ENCODE peak calls at places on chromosome 9, in eight cellular contexts. I, D, P, Z, J, U, F and V are unnamed samples.

GRCh38 chr9:134661299-134661698 is 19.7 kb downstream of the COL5A1 start:
- DNase-seq in I (no peak), U (no peak), D (no peak), Z (no peak), F (no peak), J (no peak), P (peak), V (peak)

GRCh38 chr9:104856413-104856941 is 71.5 kb downstream of the ABCA1 start:
- DNase-seq in Z (no peak), U (no peak), P (no peak), J (no peak), D (no peak), F (no peak), I (no peak), V (no peak)

GRCh38 chr9:33676746-33677505 is 118.4 kb upstream of the PRSS3 start:
- DNase-seq in U (peak), J (peak), F (no peak), P (peak), Z (peak), D (peak), I (peak), V (no peak)

GRCh38 chr9:87648606-87649005 is 77.3 kb upstream of the CTSL start:
- DNase-seq in J (no peak), D (no peak), Z (no peak), I (no peak), U (no peak), F (no peak), P (no peak), V (no peak)

GRCh38 chr9:76216161-76216649 is 178.0 kb downstream of the RFK start:
- DNase-seq in P (peak), F (no peak), J (peak), D (no peak), U (no peak), I (peak), Z (no peak), V (peak)

GRCh38 chr9:92561374-92562329 is 25.9 kb upstream of the ECM2 start:
- DNase-seq in I (peak), Z (no peak), P (peak), D (no peak), F (no peak), J (peak), U (no peak), V (peak)

GRCh38 chr9:135501261-135502167 is 1.0 kb downstream of the MRPS2 start:
- DNase-seq in U (no peak), I (no peak), J (no peak), D (no peak), Z (no peak), F (peak), P (peak), V (no peak)

GRCh38 chr9:107425110-107426025 is 64.2 kb downstream of the KLF4 start:
- DNase-seq in I (peak), U (peak), P (peak), D (peak), J (peak), F (peak), Z (peak), V (peak)

GRCh38 chr9:130058154-130058553 is 4.4 kb downstream of the GPR107 start:
- DNase-seq in F (no peak), U (no peak), I (peak), D (no peak), J (no peak), P (no peak), Z (no peak), V (peak)

GRCh38 chr9:248278-248961 is 33.8 kb downstream of the DOCK8 start:
- DNase-seq in F (no peak), J (no peak), P (no peak), U (no peak), D (no peak), Z (no peak), I (no peak), V (no peak)

GRCh38 chr9:77022783-77023440 is 3.5 kb downstream of the FOXB2 start:
- DNase-seq in F (no peak), U (no peak), D (no peak), P (no peak), J (no peak), I (no peak), Z (no peak), V (no peak)

GRCh38 chr9:26296910-26297309 is 595.7 kb downstream of the CAAP1 start:
- DNase-seq in I (peak), J (peak), P (peak), U (no peak), Z (no peak), D (no peak), F (no peak), V (peak)

GRCh38 chr9:93035821-93036351 is 22.6 kb upstream of the SUSD3 start:
- DNase-seq in U (no peak), Z (no peak), D (no peak), J (no peak), I (no peak), F (no peak), P (no peak), V (no peak)

GRCh38 chr9:134189475-134190231 is 25.3 kb upstream of the RNU6ATAC start:
- DNase-seq in I (no peak), Z (no peak), J (peak), P (peak), U (peak), D (no peak), F (no peak), V (no peak)

GRCh38 chr9:89528540-89528939 is 30.6 kb upstream of the SEMA4D start:
- DNase-seq in D (no peak), F (no peak), Z (no peak), U (no peak), I (no peak), J (no peak), P (no peak), V (no peak)

GRCh38 chr9:19397845-19398244 is 11.0 kb upstream of the ACER2 start:
- DNase-seq in I (no peak), U (no peak), J (no peak), P (no peak), Z (no peak), D (no peak), F (no peak), V (no peak)

GRCh38 chr9:93028448-93029006 is 30.0 kb upstream of the SUSD3 start:
- DNase-seq in U (peak), P (no peak), I (peak), J (no peak), D (peak), Z (no peak), F (peak), V (no peak)

GRCh38 chr9:37531699-37532098 is 44.5 kb downstream of the FBXO10 start:
- DNase-seq in U (no peak), P (no peak), J (no peak), D (peak), I (no peak), Z (no peak), F (no peak), V (no peak)

GRCh38 chr9:92500725-92501124 is 18.4 kb upstream of the ASPN start:
- DNase-seq in F (no peak), I (no peak), Z (no peak), D (no peak), U (no peak), P (no peak), J (no peak), V (no peak)

GRCh38 chr9:133740891-133741290 is 2.7 kb upstream of the SARDH start:
- DNase-seq in P (no peak), I (no peak), U (no peak), J (no peak), Z (no peak), F (no peak), D (no peak), V (no peak)

GRCh38 chr9:130262061-130262745 is 3.4 kb upstream of the HMCN2 start:
- DNase-seq in J (no peak), U (no peak), P (no peak), I (no peak), Z (no peak), F (no peak), D (no peak), V (peak)

GRCh38 chr9:89428222-89428761 is 69.6 kb downstream of the SEMA4D start:
- DNase-seq in I (no peak), F (no peak), U (no peak), D (no peak), J (no peak), Z (no peak), P (no peak), V (no peak)

GRCh38 chr9:87771251-87772006 is 45.5 kb downstream of the CTSL start:
- DNase-seq in F (no peak), U (peak), Z (peak), J (no peak), P (no peak), D (no peak), I (no peak), V (no peak)

GRCh38 chr9:109253637-109254284 is 67.1 kb downstream of the EPB41L4B start:
- DNase-seq in P (peak), F (no peak), D (no peak), I (peak), U (no peak), Z (no peak), J (peak), V (peak)

GRCh38 chr9:114590328-114590727 is 2.8 kb downstream of the ATP6V1G1 start:
- DNase-seq in I (no peak), D (no peak), Z (no peak), U (no peak), J (no peak), F (no peak), P (no peak), V (no peak)
- H3K4me3 ChIP-seq in I (no peak), D (no peak), Z (no peak), U (no peak), J (no peak), F (no peak), P (no peak), V (no peak)

GRCh38 chr9:95055337-95055850 is 262.1 kb downstream of the FANCC start:
- DNase-seq in J (no peak), D (no peak), I (no peak), Z (no peak), U (no peak), F (no peak), P (peak), V (peak)
- H3K4me3 ChIP-seq in J (peak), D (peak), I (no peak), Z (peak), U (peak), F (no peak), P (peak), V (peak)

GRCh38 chr9:5450360-5451051 is at the start of gene CD274:
- DNase-seq in P (peak), D (peak), F (peak), U (peak), Z (peak), I (peak), J (peak), V (peak)

GRCh38 chr9:5455181-5455580 is 4.8 kb downstream of the CD274 start:
- DNase-seq in J (peak), F (no peak), I (peak), U (no peak), P (peak), Z (no peak), D (no peak), V (peak)

GRCh38 chr9:5453673-5454072 is 3.3 kb downstream of the CD274 start:
- DNase-seq in P (peak), D (no peak), Z (no peak), J (no peak), U (no peak), F (no peak), I (no peak), V (no peak)

GRCh38 chr9:5452286-5452609 is 1.9 kb downstream of the CD274 start:
- DNase-seq in F (no peak), I (no peak), Z (no peak), D (no peak), J (no peak), U (no peak), P (no peak), V (no peak)

DNA sequence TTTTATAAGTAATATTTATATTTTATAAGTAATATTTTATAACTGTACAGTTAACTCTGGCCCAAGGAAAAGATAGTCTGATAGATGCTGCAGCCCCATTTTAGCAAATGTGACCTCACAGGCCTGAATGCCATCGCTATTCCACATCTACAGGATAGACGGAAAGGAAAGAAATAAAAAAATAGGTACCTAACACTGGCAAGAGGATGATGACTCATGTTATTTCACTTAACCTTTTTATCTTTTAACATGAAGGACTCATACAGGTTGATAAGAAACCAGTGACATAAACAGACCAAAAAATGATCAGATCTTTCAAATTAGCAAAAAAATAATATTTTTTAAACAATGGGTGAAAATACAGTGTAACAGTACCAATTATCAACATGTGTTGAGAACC is 2.7 kb downstream of the CD274 start:
- DNase-seq in I (no peak), Z (no peak), U (no peak), F (no peak), P (no peak), D (no peak), J (peak), V (no peak)
- H3K4me3 ChIP-seq in I (no peak), Z (no peak), U (no peak), F (no peak), P (no peak), D (no peak), J (no peak), V (no peak)

DNA sequence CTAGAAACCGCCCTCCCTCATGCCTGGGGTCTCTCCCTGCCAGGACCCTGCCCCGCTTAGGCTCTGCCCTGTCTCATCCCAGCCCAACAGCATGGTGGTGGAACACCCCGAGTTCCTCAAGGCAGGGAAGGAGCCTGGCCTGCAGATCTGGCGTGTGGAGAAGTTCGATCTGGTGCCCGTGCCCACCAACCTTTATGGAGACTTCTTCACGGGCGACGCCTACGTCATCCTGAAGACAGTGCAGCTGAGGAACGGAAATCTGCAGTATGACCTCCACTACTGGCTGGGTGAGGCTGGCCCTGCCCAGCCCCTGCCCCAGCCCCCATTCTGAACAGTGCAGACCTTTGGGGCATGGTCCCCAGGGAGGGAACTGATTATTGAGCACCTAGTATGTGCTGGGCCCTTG is 33.9 kb downstream of the GSN start:
- DNase-seq in Z (no peak), P (no peak), I (no peak), U (peak), J (no peak), F (no peak), D (no peak), V (no peak)
- H3K4me3 ChIP-seq in Z (peak), P (peak), I (no peak), U (peak), J (no peak), F (no peak), D (peak), V (no peak)

GRCh38 chr9:137115394-137116026 is 977 bp upstream of the DPP7 start:
- DNase-seq in F (no peak), J (no peak), I (no peak), U (no peak), D (no peak), Z (no peak), P (no peak), V (no peak)
- H3K4me3 ChIP-seq in F (no peak), J (no peak), I (no peak), U (no peak), D (peak), Z (no peak), P (no peak), V (no peak)

DNA sequence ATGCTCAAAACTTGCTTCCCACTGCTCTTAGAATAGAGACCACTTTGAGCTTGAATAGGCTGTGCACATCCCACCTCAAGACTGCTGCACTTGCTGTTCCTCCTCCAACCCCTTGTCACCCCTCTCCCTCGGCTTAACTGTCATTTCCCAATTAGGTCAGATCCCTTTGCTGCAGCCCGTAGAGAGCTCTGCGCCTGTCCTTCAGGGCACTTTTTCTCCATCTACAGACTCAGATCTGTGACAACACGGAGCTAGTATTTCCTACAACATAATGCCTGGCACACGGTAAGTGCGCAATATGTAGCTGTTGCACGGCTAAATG is 486 bp upstream of the HABP4 start:
- DNase-seq in Z (no peak), I (no peak), D (no peak), U (no peak), F (no peak), P (no peak), J (peak), V (no peak)
- H3K4me3 ChIP-seq in Z (peak), I (peak), D (peak), U (peak), F (peak), P (peak), J (peak), V (peak)

DNA sequence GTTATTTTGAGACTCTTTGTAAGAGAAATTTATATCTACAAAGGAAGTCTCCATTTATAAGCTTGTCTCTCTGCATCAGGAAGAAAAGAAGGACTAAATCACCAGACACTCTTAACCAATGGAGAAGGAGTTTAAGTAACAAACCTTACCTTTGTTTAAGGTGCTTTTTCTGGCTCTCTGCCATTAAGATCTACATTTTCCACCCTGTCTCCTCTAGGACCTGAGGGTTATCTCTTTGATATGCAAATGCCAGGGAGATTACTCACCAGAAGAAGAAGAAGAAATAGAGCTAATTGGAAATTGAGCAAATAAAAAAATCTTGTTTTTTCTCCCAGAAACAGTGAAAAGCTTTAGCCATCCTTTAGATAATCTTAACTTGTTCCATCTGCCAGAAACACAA is 60.9 kb downstream of the CDKN2A start:
- DNase-seq in P (no peak), F (no peak), I (no peak), Z (no peak), D (no peak), J (no peak), U (no peak), V (no peak)
- H3K4me3 ChIP-seq in P (no peak), F (no peak), I (no peak), Z (no peak), D (no peak), J (no peak), U (no peak), V (no peak)

GRCh38 chr9:35095175-35095574 is 1.2 kb downstream of the PIGO start:
- DNase-seq in U (peak), D (no peak), F (no peak), P (no peak), J (no peak), I (no peak), Z (no peak), V (no peak)
- H3K4me3 ChIP-seq in U (no peak), D (no peak), F (no peak), P (no peak), J (peak), I (no peak), Z (peak), V (no peak)

GRCh38 chr9:131826053-131826452 is 86.2 kb upstream of the RAPGEF1 start:
- DNase-seq in P (no peak), U (no peak), I (no peak), Z (no peak), D (no peak), F (no peak), J (no peak), V (no peak)

GRCh38 chr9:131824953-131825495 is 85.1 kb upstream of the RAPGEF1 start:
- DNase-seq in U (no peak), F (no peak), P (no peak), J (no peak), D (no peak), I (no peak), Z (no peak), V (no peak)

GRCh38 chr9:131824175-131824594 is 84.3 kb upstream of the RAPGEF1 start:
- DNase-seq in I (no peak), D (no peak), Z (no peak), U (no peak), P (no peak), F (no peak), J (no peak), V (no peak)

GRCh38 chr9:131827821-131828369 is 88.0 kb upstream of the RAPGEF1 start:
- DNase-seq in Z (no peak), P (no peak), J (no peak), F (no peak), U (no peak), I (no peak), D (no peak), V (no peak)

GRCh38 chr9:131826966-131827525 is 87.2 kb upstream of the RAPGEF1 start:
- DNase-seq in P (no peak), Z (no peak), U (no peak), F (no peak), J (no peak), I (no peak), D (no peak), V (no peak)
- H3K4me3 ChIP-seq in P (no peak), Z (no peak), U (no peak), F (no peak), J (no peak), I (no peak), D (no peak), V (no peak)

GRCh38 chr9:113186241-113186755 is 34.8 kb downstream of the FKBP15 start:
- DNase-seq in U (no peak), Z (no peak), I (no peak), P (no peak), D (no peak), J (no peak), F (no peak), V (no peak)

GRCh38 chr9:113184089-113184488 is 33.3 kb downstream of the SLC31A2 start:
- DNase-seq in D (no peak), J (no peak), U (no peak), F (no peak), I (no peak), P (no peak), Z (no peak), V (no peak)

GRCh38 chr9:113185271-113185670 is 34.5 kb downstream of the SLC31A2 start:
- DNase-seq in Z (no peak), U (no peak), J (peak), D (no peak), P (no peak), I (peak), F (no peak), V (no peak)

GRCh38 chr9:113184509-113184908 is 33.7 kb downstream of the SLC31A2 start:
- DNase-seq in D (no peak), Z (no peak), F (no peak), U (no peak), J (no peak), I (no peak), P (no peak), V (peak)

DNA sequence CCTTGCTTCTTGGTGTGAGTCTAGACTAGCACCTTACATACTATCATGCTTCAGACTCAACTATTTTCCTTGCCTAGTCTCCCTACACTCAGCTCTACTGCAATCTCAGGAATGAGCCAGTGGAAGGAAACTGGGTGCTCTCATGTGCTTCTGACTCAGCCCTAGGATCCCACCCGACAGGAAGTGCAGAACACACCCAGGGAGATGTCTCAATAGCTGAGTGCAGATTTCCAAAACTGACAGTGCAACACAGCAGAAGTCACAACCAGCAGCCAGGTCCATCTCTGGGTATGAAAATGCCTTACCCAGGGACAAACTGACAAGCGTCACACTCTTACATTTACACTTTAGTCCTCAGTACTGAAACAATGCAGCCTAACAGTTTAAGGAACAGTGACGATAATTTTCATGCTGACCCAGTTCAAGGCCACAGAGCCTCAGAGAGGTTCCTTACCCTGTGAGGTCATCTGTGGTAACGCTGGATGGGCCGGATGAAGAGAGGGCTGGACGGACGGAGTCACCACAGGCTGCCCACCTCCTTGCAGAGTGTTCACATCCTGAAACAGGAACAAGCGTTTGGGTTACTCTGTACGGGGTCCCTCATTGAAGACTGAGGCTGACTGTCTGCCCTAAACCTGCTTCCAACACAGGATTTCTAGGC is 33.0 kb downstream of the FKBP15 start:
- DNase-seq in Z (peak), P (peak), J (peak), I (peak), D (no peak), U (no peak), F (peak), V (peak)
- H3K4me3 ChIP-seq in Z (no peak), P (peak), J (peak), I (peak), D (no peak), U (no peak), F (no peak), V (peak)